ENCODE peak calls at places on chromosome 9, in four cellular contexts. U is progenitor cell of endocrine pancreas, D is PC-3, S is cardiac muscle cell. B is an unnamed sample.

GRCh38 chr9:10268500-10269485 is 344.0 kb downstream of the PTPRD start:
- DNase-seq in S (peak), D (peak), U (no peak), B (peak)

GRCh38 chr9:29701536-29701935 is 2128.3 kb upstream of the C9orf72 start:
- DNase-seq in U (no peak), D (no peak), S (no peak), B (peak)

GRCh38 chr9:85200726-85201402 is 531.3 kb downstream of the NTRK2 start:
- DNase-seq in S (no peak), U (no peak), D (peak), B (peak)

GRCh38 chr9:76594764-76595410 is 135.9 kb downstream of the GCNT1 start:
- DNase-seq in S (no peak), U (no peak), D (no peak), B (no peak)

GRCh38 chr9:2872941-2873323 is 29.0 kb upstream of the PUM3 start:
- DNase-seq in D (no peak), S (no peak), U (no peak), B (no peak)

GRCh38 chr9:131255731-131256197 is 20.5 kb downstream of the FAM78A start:
- DNase-seq in S (no peak), D (no peak), U (no peak), B (no peak)

GRCh38 chr9:122808141-122808540 is 8.2 kb downstream of the OR1K1 start:
- DNase-seq in S (no peak), D (no peak), U (no peak), B (no peak)

GRCh38 chr9:89883401-89884341 is 278.9 kb downstream of the GADD45G start:
- DNase-seq in D (no peak), U (no peak), S (no peak), B (no peak)

GRCh38 chr9:112495614-112496013 is 9.0 kb downstream of the KIAA1958 start:
- DNase-seq in D (no peak), S (no peak), U (no peak), B (no peak)

GRCh38 chr9:14179449-14179848 is 134.5 kb downstream of the NFIB start:
- DNase-seq in U (no peak), S (no peak), D (peak), B (peak)

GRCh38 chr9:4784403-4784802 is 8.3 kb upstream of the RCL1 start:
- DNase-seq in S (no peak), D (no peak), U (no peak), B (no peak)

GRCh38 chr9:134059661-134060395 is 8.0 kb downstream of the BRD3 start:
- DNase-seq in S (no peak), U (peak), D (no peak), B (no peak)

GRCh38 chr9:134057311-134057665 is 10.5 kb downstream of the BRD3 start:
- DNase-seq in U (no peak), S (no peak), D (no peak), B (no peak)

GRCh38 chr9:134057751-134058701 is 9.8 kb downstream of the BRD3 start:
- DNase-seq in U (no peak), D (no peak), S (no peak), B (no peak)

GRCh38 chr9:134059188-134059641 is 8.6 kb downstream of the BRD3 start:
- DNase-seq in U (peak), S (no peak), D (no peak), B (no peak)

DNA sequence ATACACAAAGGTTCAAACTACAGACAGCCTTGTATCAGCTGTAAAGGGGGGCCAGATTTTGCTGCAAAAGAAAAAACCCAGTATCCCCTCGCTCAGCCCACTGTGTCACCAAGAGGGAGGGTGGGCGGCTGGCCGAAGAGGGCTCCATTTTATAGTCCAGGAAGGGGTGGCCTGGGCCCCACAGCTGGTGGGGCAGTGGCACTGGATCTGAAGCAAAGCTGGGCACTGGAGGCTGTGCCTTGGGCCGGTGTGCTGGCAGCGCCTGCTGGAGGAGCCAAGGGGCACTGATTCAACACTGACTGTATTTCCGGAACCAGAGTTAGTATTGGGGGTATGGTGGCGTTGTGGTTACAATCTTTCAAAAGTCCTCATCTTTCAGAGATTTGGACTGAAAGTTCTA is 9.1 kb downstream of the BRD3 start:
- DNase-seq in D (peak), S (no peak), U (no peak), B (peak)
- TF ChIP-seq CTCF in D (peak), S (peak), U (no peak), B (no peak)

GRCh38 chr9:20478780-20479179 is 143.5 kb downstream of the MLLT3 start:
- DNase-seq in D (no peak), S (peak), U (no peak), B (no peak)
- TF ChIP-seq CTCF in D (no peak), S (no peak), U (no peak), B (no peak)

GRCh38 chr9:98523231-98523901 is 185.4 kb downstream of the GABBR2 start:
- DNase-seq in U (no peak), D (peak), S (peak), B (peak)
- TF ChIP-seq CTCF in U (peak), D (peak), S (peak), B (peak)

DNA sequence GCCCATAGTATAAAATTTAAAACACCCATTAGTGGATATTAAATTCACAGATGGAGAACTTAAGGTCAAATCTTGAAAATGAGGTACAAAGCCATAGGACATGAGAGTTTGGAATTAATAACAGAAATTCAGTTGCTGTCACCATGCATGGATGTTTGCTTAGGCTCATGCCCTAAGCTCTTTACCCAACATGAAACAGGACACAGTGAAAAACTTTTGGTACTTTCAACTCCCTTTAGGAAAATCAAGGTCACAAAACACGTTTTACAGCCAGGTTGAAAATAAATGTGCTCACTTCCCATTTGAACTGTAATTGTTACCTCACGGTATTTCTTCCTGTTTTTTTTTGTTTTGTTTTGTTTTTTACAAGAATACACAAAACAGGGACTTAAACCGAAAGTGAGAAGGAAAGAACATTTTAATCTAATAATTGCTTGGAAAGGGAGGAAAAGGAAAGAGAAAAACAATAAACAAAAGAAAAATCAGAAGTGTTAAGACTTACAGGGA is 6.1 kb upstream of the TOPORS start:
- DNase-seq in D (no peak), S (no peak), U (no peak), B (no peak)
- TF ChIP-seq CTCF in D (no peak), S (no peak), U (no peak), B (no peak)

DNA sequence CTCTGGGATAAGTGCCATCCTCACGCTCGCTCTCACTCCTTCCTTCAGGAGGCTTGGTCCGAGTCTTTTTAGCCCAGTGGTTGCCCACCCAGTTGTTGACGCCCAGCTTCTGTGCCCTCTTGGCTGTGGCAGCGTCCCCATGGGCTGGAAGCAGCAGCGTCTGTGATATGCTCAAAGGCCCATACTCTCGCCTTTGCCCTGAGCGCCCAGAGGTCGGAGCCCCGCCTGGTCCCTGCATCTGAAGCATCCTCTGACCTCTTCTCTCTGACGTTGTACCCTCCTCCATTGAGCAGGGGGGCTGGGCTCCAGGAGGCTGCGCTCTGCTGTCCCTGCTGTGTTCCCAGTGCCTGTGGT is 78.0 kb upstream of the CACNA1B start:
- DNase-seq in S (no peak), U (no peak), D (no peak), B (no peak)
- TF ChIP-seq CTCF in S (no peak), U (no peak), D (no peak), B (no peak)

B was measured in MCF 10A.